ENCODE peak calls at places on chromosomes 4 and X, in six cellular contexts. One of them, this sample, is unnamed.

GRCh38 chrX:135931644-135932487 is 38.4 kb downstream of the SAGE1 start:
- DNase-seq in ACHN: peak
- DNase-seq in activated CD4-positive, alpha-beta T cell treated with anti-CD3 and anti-CD28 coated beads, Interleukin-2, amount 50 U/mL, for 48 hours: peak
- DNase-seq in mucosa of descending colon: peak
- DNase-seq in NCI-H1694: peak
- DNase-seq in activated naive CD8-positive, alpha-beta T cell treated with anti-CD3 and anti-CD28 coated beads for 36 hours: peak
- DNase-seq in this sample: peak

GRCh38 chr4:169899295-169899694 is 126.9 kb downstream of the MFAP3L start:
- DNase-seq in ACHN: no peak
- DNase-seq in activated CD4-positive, alpha-beta T cell treated with anti-CD3 and anti-CD28 coated beads, Interleukin-2, amount 50 U/mL, for 48 hours: no peak
- DNase-seq in mucosa of descending colon: no peak
- DNase-seq in NCI-H1694: no peak
- DNase-seq in activated naive CD8-positive, alpha-beta T cell treated with anti-CD3 and anti-CD28 coated beads for 36 hours: no peak
- DNase-seq in this sample: no peak

GRCh38 chr4:9832640-9833039 is 51.2 kb downstream of the DRD5 start:
- DNase-seq in ACHN: no peak
- DNase-seq in activated CD4-positive, alpha-beta T cell treated with anti-CD3 and anti-CD28 coated beads, Interleukin-2, amount 50 U/mL, for 48 hours: no peak
- DNase-seq in mucosa of descending colon: no peak
- DNase-seq in NCI-H1694: no peak
- DNase-seq in activated naive CD8-positive, alpha-beta T cell treated with anti-CD3 and anti-CD28 coated beads for 36 hours: no peak
- DNase-seq in this sample: no peak

GRCh38 chr4:140150636-140150885 is 3.4 kb downstream of the MAML3 start:
- DNase-seq in ACHN: peak
- DNase-seq in activated CD4-positive, alpha-beta T cell treated with anti-CD3 and anti-CD28 coated beads, Interleukin-2, amount 50 U/mL, for 48 hours: peak
- DNase-seq in mucosa of descending colon: no peak
- DNase-seq in NCI-H1694: peak
- DNase-seq in activated naive CD8-positive, alpha-beta T cell treated with anti-CD3 and anti-CD28 coated beads for 36 hours: no peak
- DNase-seq in this sample: no peak

GRCh38 chr4:110344165-110344564 is 131.8 kb upstream of the ENPEP start:
- DNase-seq in ACHN: peak
- DNase-seq in activated CD4-positive, alpha-beta T cell treated with anti-CD3 and anti-CD28 coated beads, Interleukin-2, amount 50 U/mL, for 48 hours: no peak
- DNase-seq in mucosa of descending colon: no peak
- DNase-seq in NCI-H1694: no peak
- DNase-seq in activated naive CD8-positive, alpha-beta T cell treated with anti-CD3 and anti-CD28 coated beads for 36 hours: no peak
- DNase-seq in this sample: no peak

GRCh38 chrX:41153453-41153852 is 68.2 kb downstream of the USP9X start:
- DNase-seq in ACHN: no peak
- DNase-seq in activated CD4-positive, alpha-beta T cell treated with anti-CD3 and anti-CD28 coated beads, Interleukin-2, amount 50 U/mL, for 48 hours: no peak
- DNase-seq in mucosa of descending colon: no peak
- DNase-seq in NCI-H1694: no peak
- DNase-seq in activated naive CD8-positive, alpha-beta T cell treated with anti-CD3 and anti-CD28 coated beads for 36 hours: no peak
- DNase-seq in this sample: no peak

GRCh38 chr4:169351860-169352259 is 81.1 kb upstream of the SH3RF1 start:
- DNase-seq in ACHN: no peak
- DNase-seq in activated CD4-positive, alpha-beta T cell treated with anti-CD3 and anti-CD28 coated beads, Interleukin-2, amount 50 U/mL, for 48 hours: no peak
- DNase-seq in mucosa of descending colon: no peak
- DNase-seq in NCI-H1694: no peak
- DNase-seq in activated naive CD8-positive, alpha-beta T cell treated with anti-CD3 and anti-CD28 coated beads for 36 hours: no peak
- DNase-seq in this sample: no peak

GRCh38 chr4:2059034-2059725 is at the start of gene NAT8L:
- DNase-seq in ACHN: peak
- DNase-seq in activated CD4-positive, alpha-beta T cell treated with anti-CD3 and anti-CD28 coated beads, Interleukin-2, amount 50 U/mL, for 48 hours: no peak
- DNase-seq in mucosa of descending colon: no peak
- DNase-seq in NCI-H1694: no peak
- DNase-seq in activated naive CD8-positive, alpha-beta T cell treated with anti-CD3 and anti-CD28 coated beads for 36 hours: peak
- DNase-seq in this sample: no peak

GRCh38 chr4:121112530-121112929 is 40.2 kb upstream of the NDNF start:
- DNase-seq in ACHN: peak
- DNase-seq in activated CD4-positive, alpha-beta T cell treated with anti-CD3 and anti-CD28 coated beads, Interleukin-2, amount 50 U/mL, for 48 hours: no peak
- DNase-seq in mucosa of descending colon: no peak
- DNase-seq in NCI-H1694: no peak
- DNase-seq in activated naive CD8-positive, alpha-beta T cell treated with anti-CD3 and anti-CD28 coated beads for 36 hours: no peak
- DNase-seq in this sample: no peak

GRCh38 chr4:102343964-102344519 is 1.2 kb downstream of the SLC39A8 start:
- DNase-seq in ACHN: peak
- DNase-seq in activated CD4-positive, alpha-beta T cell treated with anti-CD3 and anti-CD28 coated beads, Interleukin-2, amount 50 U/mL, for 48 hours: no peak
- DNase-seq in mucosa of descending colon: no peak
- DNase-seq in NCI-H1694: peak
- DNase-seq in activated naive CD8-positive, alpha-beta T cell treated with anti-CD3 and anti-CD28 coated beads for 36 hours: peak
- DNase-seq in this sample: no peak

GRCh38 chr4:1502976-1503375 is 96.7 kb upstream of the NKX1-1 start:
- DNase-seq in ACHN: no peak
- DNase-seq in activated CD4-positive, alpha-beta T cell treated with anti-CD3 and anti-CD28 coated beads, Interleukin-2, amount 50 U/mL, for 48 hours: no peak
- DNase-seq in mucosa of descending colon: peak
- DNase-seq in NCI-H1694: no peak
- DNase-seq in activated naive CD8-positive, alpha-beta T cell treated with anti-CD3 and anti-CD28 coated beads for 36 hours: no peak
- DNase-seq in this sample: no peak

This sample was measured in HFF-Myc.